ENCODE peak calls at places on chromosomes 12 and 14, in eight cellular contexts. F, Q, R, B, T, U, N and P are unnamed samples.

GRCh38 chr12:40622246-40622838 is 69.9 kb upstream of the CNTN1 start:
- DNase-seq in T (peak; percentile 56), U (peak; percentile 17), F (peak; percentile 60), R (peak; percentile 33), B (peak; percentile 51), Q (no peak), N (peak; percentile 35), P (peak; percentile 3)

GRCh38 chr12:47209014-47209413 is 129.3 kb upstream of the AMIGO2 start:
- DNase-seq in R (no peak), Q (no peak), B (no peak), F (no peak), U (no peak), N (no peak), T (no peak), P (no peak)

GRCh38 chr12:23113781-23114180 is 488.8 kb downstream of the ETNK1 start:
- DNase-seq in U (no peak), F (no peak), T (no peak), Q (no peak), R (no peak), N (no peak), B (no peak), P (no peak)

GRCh38 chr14:27727371-27727770 is 1039.2 kb upstream of the FOXG1 start:
- DNase-seq in B (no peak), F (peak; percentile 11), U (no peak), R (no peak), N (no peak), T (no peak), Q (no peak), P (no peak)

GRCh38 chr14:67426983-67427601 is 15.1 kb upstream of the PLEK2 start:
- DNase-seq in Q (peak; percentile 70), R (peak; percentile 82), B (peak; percentile 72), U (peak; percentile 45), F (peak; percentile 82), T (peak; percentile 85), N (peak; percentile 91), P (no peak)

GRCh38 chr12:18462437-18462836 is 201.1 kb downstream of the PIK3C2G start:
- DNase-seq in Q (no peak), F (no peak), N (no peak), R (no peak), B (no peak), U (no peak), T (no peak), P (no peak)

GRCh38 chr12:1912580-1913376 is 5.7 kb downstream of the CACNA2D4 start:
- DNase-seq in U (no peak), T (peak; percentile 21), Q (no peak), F (no peak), N (no peak), R (no peak), B (peak; percentile 30), P (no peak)

GRCh38 chr14:21498540-21499526 is 12.3 kb downstream of the METTL3 start:
- DNase-seq in R (peak; percentile 35), F (peak; percentile 62), B (no peak), Q (peak; percentile 13), N (peak; percentile 49), T (peak; percentile 51), U (peak; percentile 19), P (peak; percentile 23)

GRCh38 chr14:95229749-95230148 is 72.4 kb upstream of the DICER1 start:
- DNase-seq in F (no peak), U (no peak), Q (no peak), T (no peak), R (no peak), N (no peak), B (no peak), P (no peak)

GRCh38 chr12:53051058-53051880 is 1.4 kb downstream of the TNS2 start:
- DNase-seq in B (peak; percentile 93), U (peak; percentile 50), N (no peak), Q (no peak), F (no peak), R (peak; percentile 85), T (no peak), P (peak; percentile 56)

GRCh38 chr12:9381619-9382018 is 173.4 kb upstream of the PZP start:
- DNase-seq in Q (no peak), U (no peak), T (no peak), R (no peak), F (no peak), B (no peak), N (no peak), P (no peak)

GRCh38 chr12:22684526-22685118 is 59.7 kb downstream of the ETNK1 start:
- DNase-seq in N (no peak), R (no peak), F (no peak), Q (no peak), U (peak; percentile 29), T (peak; percentile 10), B (no peak), P (no peak)

GRCh38 chr14:36070056-36071043 is 106.2 kb downstream of the PTCSC3 start:
- DNase-seq in F (peak; percentile 79), R (peak; percentile 58), B (peak; percentile 69), U (peak; percentile 55), T (peak; percentile 39), Q (no peak), N (peak; percentile 57), P (peak; percentile 52)

GRCh38 chr12:113194971-113195391 is 9.5 kb downstream of the RITA1 start:
- DNase-seq in F (no peak), N (no peak), R (no peak), Q (no peak), T (peak; percentile 46), B (no peak), U (no peak), P (no peak)

GRCh38 chr12:124361074-124361965 is 66.4 kb downstream of the RFLNA start:
- DNase-seq in B (peak; percentile 79), T (no peak), F (no peak), R (no peak), U (no peak), Q (no peak), N (no peak), P (no peak)

GRCh38 chr14:102759416-102759815 is 17.8 kb upstream of the TRAF3 start:
- DNase-seq in N (no peak), F (no peak), U (no peak), Q (no peak), T (no peak), B (no peak), R (no peak), P (no peak)

GRCh38 chr12:90253674-90254181 is 545.1 kb upstream of the ATP2B1 start:
- DNase-seq in R (no peak), B (no peak), T (peak; percentile 24), N (no peak), U (peak; percentile 49), Q (peak; percentile 13), F (no peak), P (peak; percentile 78)

GRCh38 chr12:90543393-90543792 is 411.6 kb downstream of the CCER1 start:
- DNase-seq in Q (no peak), U (no peak), T (no peak), F (no peak), N (no peak), B (no peak), R (no peak), P (no peak)

GRCh38 chr12:41476499-41476898 is 288.4 kb downstream of the PDZRN4 start:
- DNase-seq in T (no peak), F (peak; percentile 53), R (no peak), Q (no peak), U (no peak), N (no peak), B (no peak), P (no peak)

GRCh38 chr12:32201996-32202395 is 95.3 kb downstream of the BICD1 start:
- DNase-seq in T (no peak), R (peak; percentile 33), Q (no peak), U (no peak), N (no peak), B (no peak), F (no peak), P (no peak)

GRCh38 chr14:78135450-78135891 is 34.7 kb upstream of the NRXN3 start:
- DNase-seq in R (no peak), Q (no peak), N (peak; percentile 85), B (no peak), U (peak; percentile 83), T (no peak), F (no peak), P (peak; percentile 39)

GRCh38 chr12:44847888-44848770 is 28.0 kb downstream of the NELL2 start:
- DNase-seq in B (no peak), U (no peak), N (no peak), Q (peak; percentile 71), T (no peak), F (no peak), R (no peak), P (no peak)

GRCh38 chr12:3200032-3200617 is 122.9 kb downstream of the TSPAN9 start:
- DNase-seq in F (peak; percentile 62), B (no peak), Q (no peak), R (peak; percentile 17), T (peak; percentile 94), N (peak; percentile 71), U (no peak), P (no peak)

GRCh38 chr14:90758959-90759358 is 57.3 kb downstream of the TTC7B start:
- DNase-seq in F (no peak), B (no peak), R (peak; percentile 75), U (no peak), N (no peak), T (no peak), Q (no peak), P (no peak)

GRCh38 chr12:89889051-89889450 is 180.4 kb upstream of the ATP2B1 start:
- DNase-seq in Q (no peak), B (no peak), T (no peak), R (no peak), N (no peak), F (no peak), U (no peak), P (no peak)

GRCh38 chr12:27361372-27361771 is 28.7 kb downstream of the BMAL2 start:
- DNase-seq in R (no peak), U (no peak), N (no peak), T (no peak), B (no peak), F (no peak), Q (no peak), P (no peak)

GRCh38 chr14:36580856-36581831 is 1.3 kb downstream of the NKX2-8 start:
- DNase-seq in T (peak; percentile 43), R (no peak), Q (no peak), U (peak; percentile 43), B (no peak), N (peak; percentile 45), F (peak; percentile 29), P (no peak)

GRCh38 chr14:89507521-89507920 is 90.5 kb upstream of the FOXN3 start:
- DNase-seq in Q (no peak), T (no peak), F (no peak), R (no peak), N (no peak), B (no peak), U (peak; percentile 85), P (peak; percentile 93)

GRCh38 chr12:85794551-85794950 is 41.7 kb downstream of the RASSF9 start:
- DNase-seq in T (no peak), B (no peak), R (no peak), Q (no peak), F (no peak), U (no peak), N (no peak), P (no peak)

GRCh38 chr14:100842799-100843198 is 16.9 kb downstream of the MEG3 start:
- DNase-seq in U (peak; percentile 15), F (no peak), N (no peak), Q (no peak), B (no peak), T (no peak), R (peak; percentile 46), P (no peak)

GRCh38 chr12:3559601-3560294 is 68.7 kb downstream of the PRMT8 start:
- DNase-seq in F (peak; percentile 85), R (no peak), N (no peak), Q (no peak), T (no peak), B (no peak), U (no peak), P (no peak)

GRCh38 chr12:119005085-119005484 is 23.7 kb downstream of the SRRM4 start:
- DNase-seq in B (no peak), N (no peak), T (no peak), U (no peak), R (no peak), F (no peak), Q (no peak), P (no peak)

GRCh38 chr12:119770146-119770545 is 102.2 kb downstream of the PRKAB1 start:
- DNase-seq in U (no peak), Q (no peak), T (no peak), N (no peak), B (no peak), F (no peak), R (no peak), P (no peak)

GRCh38 chr12:46101121-46101869 is 110.9 kb upstream of the SCAF11 start:
- DNase-seq in N (peak; percentile 27), B (no peak), U (peak; percentile 96), F (no peak), R (no peak), Q (no peak), T (no peak), P (peak; percentile 53)